ENCODE peak calls at places on chromosomes 4 and X, in four cellular contexts. R, B, H and Y are unnamed samples.

GRCh38 chr4:98639523-98639922 is 18.9 kb downstream of the TSPAN5 start:
- DNase-seq in R (no peak), B (no peak), H (no peak), Y (no peak)

GRCh38 chr4:89496851-89497250 is 189.3 kb upstream of the GPRIN3 start:
- DNase-seq in R (no peak), B (no peak), H (no peak), Y (peak)

GRCh38 chr4:139170932-139171331 is 6.1 kb downstream of the ELF2 start:
- DNase-seq in R (no peak), B (no peak), H (no peak), Y (no peak)

GRCh38 chr4:12651876-12652275 is 832.3 kb downstream of the RAB28 start:
- DNase-seq in R (no peak), B (no peak), H (no peak), Y (no peak)

GRCh38 chr4:134365852-134366251 is 164.3 kb upstream of the PABPC4L start:
- DNase-seq in R (no peak), B (no peak), H (no peak), Y (no peak)

GRCh38 chrX:153884136-153885076 is 1.6 kb downstream of the L1CAM start:
- DNase-seq in R (no peak), B (no peak), H (peak), Y (no peak)

GRCh38 chr4:180923476-180923875 is 1319.7 kb upstream of the TENM3 start:
- DNase-seq in R (no peak), B (no peak), H (no peak), Y (no peak)

GRCh38 chr4:108877821-108878220 is 115.0 kb upstream of the ETNPPL start:
- DNase-seq in R (no peak), B (no peak), H (no peak), Y (no peak)

GRCh38 chrX:133741303-133741702 is 244.1 kb downstream of the GPC3 start:
- DNase-seq in R (no peak), B (no peak), H (no peak), Y (no peak)